ENCODE peak calls at places on chromosomes 16 and 17, in ten cellular contexts. X is A549, H is dorsolateral prefrontal cortex, O is brain microvascular endothelial cell, M is uterus, A is lower lobe of right lung, F is mesendoderm, T is cardiac muscle cell, J is lung, K is colonic mucosa. Z is an unnamed sample.

GRCh38 chr17:28895794-28896447 is 1.6 kb downstream of the FLOT2 start:
- DNase-seq in X (no peak), H (no peak), O (no peak), M (no peak), A (no peak), F (no peak), T (no peak), J (no peak), K (no peak), Z (no peak)

GRCh38 chr17:51913491-51913890 is 245.0 kb downstream of the CA10 start:
- DNase-seq in X (no peak), H (no peak), O (no peak), M (no peak), A (no peak), F (peak), T (no peak), J (no peak), K (no peak), Z (no peak)

GRCh38 chr16:56662357-56663354 is 4.9 kb downstream of the MT1F start:
- DNase-seq in X (no peak), H (no peak), O (no peak), M (no peak), A (no peak), F (peak), T (no peak), J (no peak), K (no peak), Z (no peak)

GRCh38 chr17:38879878-38880727 is 10.2 kb downstream of the LASP1 start:
- DNase-seq in X (peak), H (no peak), O (peak), M (peak), A (no peak), F (peak), T (peak), J (no peak), K (no peak), Z (no peak)

GRCh38 chr16:28842696-28843095 is 3.5 kb downstream of the TUFM start:
- DNase-seq in X (no peak), H (no peak), O (no peak), M (no peak), A (no peak), F (no peak), T (no peak), J (no peak), K (no peak), Z (no peak)

GRCh38 chr16:85580684-85581083 is 32.4 kb upstream of the GSE1 start:
- DNase-seq in X (no peak), H (no peak), O (no peak), M (no peak), A (no peak), F (no peak), T (no peak), J (no peak), K (no peak), Z (no peak)

GRCh38 chr16:55668337-55669281 is 12.8 kb downstream of the SLC6A2 start:
- DNase-seq in X (no peak), H (no peak), O (peak), M (no peak), A (no peak), F (peak), T (no peak), J (no peak), K (no peak), Z (no peak)

GRCh38 chr17:63945851-63946439 is 13.8 kb upstream of the CD79B start:
- DNase-seq in X (no peak), H (no peak), O (no peak), M (no peak), A (no peak), F (no peak), T (no peak), J (no peak), K (no peak), Z (no peak)

GRCh38 chr17:1422907-1423306 is 22.9 kb upstream of the YWHAE start:
- DNase-seq in X (peak), H (no peak), O (peak), M (no peak), A (no peak), F (peak), T (no peak), J (peak), K (no peak), Z (no peak)

GRCh38 chr16:58236231-58236690 is 38.4 kb upstream of the CSNK2A2 start:
- DNase-seq in X (peak), H (peak), O (peak), M (peak), A (peak), F (peak), T (peak), J (peak), K (peak), Z (peak)

GRCh38 chr16:50251375-50252081 is 14.8 kb upstream of the ADCY7 start:
- DNase-seq in X (no peak), H (no peak), O (peak), M (no peak), A (no peak), F (no peak), T (no peak), J (peak), K (no peak), Z (no peak)

GRCh38 chr16:10561425-10561824 is 19.0 kb downstream of the EMP2 start:
- DNase-seq in X (no peak), H (no peak), O (no peak), M (no peak), A (no peak), F (no peak), T (no peak), J (no peak), K (no peak), Z (no peak)

GRCh38 chr16:58022601-58023371 is 2.8 kb upstream of the MMP15 start:
- DNase-seq in X (no peak), H (peak), O (peak), M (peak), A (peak), F (peak), T (no peak), J (peak), K (peak), Z (peak)

GRCh38 chr16:68548947-68549346 is 9.9 kb downstream of the ZFP90 start:
- DNase-seq in X (no peak), H (no peak), O (no peak), M (no peak), A (no peak), F (no peak), T (no peak), J (no peak), K (no peak), Z (no peak)

GRCh38 chr16:87410530-87410929 is 18.4 kb downstream of the MAP1LC3B start:
- DNase-seq in X (no peak), H (no peak), O (no peak), M (no peak), A (peak), F (no peak), T (no peak), J (no peak), K (no peak), Z (no peak)

GRCh38 chr17:71959129-71959528 is 161.7 kb upstream of the SOX9 start:
- DNase-seq in X (peak), H (no peak), O (no peak), M (no peak), A (no peak), F (no peak), T (no peak), J (no peak), K (no peak), Z (no peak)

GRCh38 chr16:66677836-66678235 is 18.7 kb downstream of the CMTM4 start:
- DNase-seq in X (no peak), H (no peak), O (no peak), M (no peak), A (no peak), F (no peak), T (no peak), J (no peak), K (no peak), Z (no peak)
- H3K27ac ChIP-seq in X (no peak), H (no peak), O (no peak), M (no peak), A (no peak), F (no peak), T (peak), J (no peak), K (no peak), Z (peak)

GRCh38 chr17:69147460-69147859 is 5.8 kb upstream of the ABCA6 start:
- DNase-seq in X (no peak), H (no peak), O (no peak), M (no peak), A (no peak), F (no peak), T (no peak), J (no peak), K (no peak), Z (no peak)

GRCh38 chr17:69142473-69142802 is 743 bp upstream of the ABCA6 start:
- DNase-seq in X (no peak), H (no peak), O (peak), M (no peak), A (no peak), F (no peak), T (no peak), J (no peak), K (no peak), Z (no peak)

GRCh38 chr17:69143683-69144231 is 2.1 kb upstream of the ABCA6 start:
- DNase-seq in X (no peak), H (no peak), O (no peak), M (no peak), A (no peak), F (no peak), T (no peak), J (no peak), K (no peak), Z (no peak)

GRCh38 chr17:69144621-69145255 is 3.0 kb upstream of the ABCA6 start:
- DNase-seq in X (no peak), H (no peak), O (no peak), M (no peak), A (no peak), F (no peak), T (no peak), J (no peak), K (no peak), Z (no peak)

DNA sequence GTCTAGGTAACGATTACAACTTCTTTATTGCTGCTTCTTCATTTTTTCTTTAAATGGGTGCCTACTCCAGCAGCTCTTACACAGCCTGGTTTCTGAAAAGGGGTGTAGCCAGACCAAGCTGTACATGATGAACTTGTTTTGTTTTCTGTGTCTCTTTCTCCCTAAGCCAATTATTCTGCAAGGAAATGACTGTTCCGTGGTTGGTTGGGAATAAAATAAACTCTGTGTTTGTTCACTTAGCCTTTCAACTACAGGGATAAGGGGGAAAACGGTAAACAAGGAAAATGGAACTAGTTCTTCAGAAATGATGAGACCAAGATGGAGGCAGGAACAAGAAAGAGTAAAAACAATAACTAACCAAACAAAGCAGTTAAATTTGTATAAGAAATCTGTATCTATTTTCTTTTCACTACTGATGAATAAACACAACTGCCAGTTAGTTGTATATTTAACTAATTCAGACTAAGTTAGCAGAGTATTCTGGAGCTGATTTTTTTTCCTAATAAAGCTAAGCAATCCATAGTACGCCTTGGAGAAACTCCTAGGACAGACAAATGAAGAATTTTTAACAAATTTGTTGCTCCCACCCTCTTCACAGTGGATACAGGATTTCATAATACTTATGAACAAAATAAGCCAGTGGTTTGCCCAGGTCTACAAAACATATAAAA is at the start of gene ABCA6:
- DNase-seq in X (no peak), H (no peak), O (peak), M (peak), A (no peak), F (no peak), T (no peak), J (no peak), K (no peak), Z (no peak)
- H3K27ac ChIP-seq in X (no peak), H (no peak), O (peak), M (peak), A (peak), F (no peak), T (no peak), J (no peak), K (peak), Z (peak)

GRCh38 chr17:48060249-48060648 is 12.1 kb downstream of the NFE2L1 start:
- DNase-seq in X (no peak), H (no peak), O (no peak), M (no peak), A (no peak), F (no peak), T (no peak), J (no peak), K (no peak), Z (no peak)
- H3K27ac ChIP-seq in X (no peak), H (no peak), O (no peak), M (peak), A (no peak), F (no peak), T (no peak), J (no peak), K (no peak), Z (no peak)

GRCh38 chr17:81294512-81295030 is 536 bp downstream of the SLC38A10 start:
- DNase-seq in X (peak), H (peak), O (peak), M (peak), A (peak), F (no peak), T (no peak), J (no peak), K (peak), Z (no peak)
- H3K27ac ChIP-seq in X (peak), H (peak), O (peak), M (peak), A (peak), F (peak), T (peak), J (peak), K (peak), Z (peak)

Z was measured in caudate nucleus.